ENCODE peak calls at places on chromosome 6, in four cellular contexts. C is SK-N-SH, E is K562, Q is H1. G is an unnamed sample.

GRCh38 chr6:13282393-13283069 is 45.8 kb downstream of the TBC1D7 start:
- DNase-seq in Q (no peak), C (no peak), E (no peak), G (no peak)

GRCh38 chr6:38852215-38852614 is 137.1 kb downstream of the DNAH8 start:
- DNase-seq in Q (no peak), C (no peak), E (peak; percentile 23), G (no peak)

GRCh38 chr6:130527173-130527572 is 161.4 kb downstream of the TMEM200A start:
- DNase-seq in C (no peak), Q (no peak), E (no peak), G (no peak)

GRCh38 chr6:57216235-57217101 is 5.6 kb downstream of the RAB23 start:
- DNase-seq in E (peak; percentile 19), C (no peak), Q (no peak), G (no peak)

GRCh38 chr6:11324453-11325023 is 92.1 kb upstream of the NEDD9 start:
- DNase-seq in Q (no peak), C (no peak), E (no peak), G (no peak)

GRCh38 chr6:83536034-83536646 is 23.8 kb downstream of the PRSS35 start:
- DNase-seq in C (no peak), Q (peak; percentile 84), E (peak; percentile 46), G (peak; percentile 74)

GRCh38 chr6:149694926-149695325 is 23.0 kb downstream of the LATS1 start:
- DNase-seq in Q (no peak), E (no peak), C (no peak), G (no peak)

GRCh38 chr6:123518441-123519190 is 118.1 kb downstream of the TRDN start:
- DNase-seq in C (no peak), E (no peak), Q (no peak), G (no peak)

GRCh38 chr6:71205336-71205956 is 83.2 kb upstream of the OGFRL1 start:
- DNase-seq in E (no peak), Q (no peak), C (no peak), G (no peak)

GRCh38 chr6:140059947-140060346 is 685.5 kb upstream of the CITED2 start:
- DNase-seq in Q (no peak), C (no peak), E (no peak), G (no peak)

GRCh38 chr6:15926256-15926655 is 202.6 kb upstream of the MYLIP start:
- DNase-seq in E (no peak), C (no peak), Q (no peak), G (no peak)

GRCh38 chr6:15916581-15916980 is 212.3 kb upstream of the MYLIP start:
- DNase-seq in E (no peak), Q (no peak), C (no peak), G (no peak)

GRCh38 chr6:15922510-15923307 is 206.2 kb upstream of the MYLIP start:
- DNase-seq in E (peak; percentile 83), Q (no peak), C (no peak), G (no peak)

GRCh38 chr6:15924893-15925292 is 204.0 kb upstream of the MYLIP start:
- DNase-seq in C (no peak), Q (no peak), E (no peak), G (no peak)

DNA sequence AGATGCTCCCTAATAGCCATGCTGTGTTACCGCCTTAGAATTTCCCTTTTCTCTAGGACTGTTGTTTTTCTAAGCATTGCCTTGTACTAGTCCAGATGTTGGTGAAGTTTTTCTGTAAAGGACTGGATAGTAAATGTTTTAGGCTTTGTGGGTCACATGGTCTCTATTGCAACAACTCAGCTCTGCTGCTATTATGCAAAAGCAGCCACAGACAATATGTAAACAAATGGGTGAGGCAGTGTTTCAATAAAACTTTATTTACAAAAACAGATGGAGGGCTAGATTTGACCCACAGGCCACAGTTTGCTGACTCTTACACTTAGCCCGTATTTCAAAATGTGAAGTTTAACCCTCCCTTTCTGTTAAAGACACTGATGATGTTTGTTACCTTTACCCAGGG is 207.6 kb upstream of the MYLIP start:
- DNase-seq in C (no peak), E (no peak), Q (no peak), G (no peak)
- TF ChIP-seq USF2 in C (no peak), E (no peak), Q (no peak), G (no peak)

GRCh38 chr6:141415896-141416295 is 716.8 kb upstream of the GJE1 start:
- DNase-seq in Q (no peak), E (no peak), C (no peak), G (no peak)
- TF ChIP-seq TEAD4 in Q (no peak), E (no peak), C (no peak), G (no peak)

GRCh38 chr6:41450581-41450980 is 95.6 kb upstream of the FOXP4 start:
- DNase-seq in Q (no peak), C (no peak), E (no peak), G (no peak)

GRCh38 chr6:41452763-41453162 is 93.4 kb upstream of the FOXP4 start:
- DNase-seq in E (no peak), Q (no peak), C (no peak), G (no peak)

GRCh38 chr6:41453232-41453631 is 92.9 kb upstream of the FOXP4 start:
- DNase-seq in E (no peak), Q (no peak), C (no peak), G (no peak)

GRCh38 chr6:41451039-41451438 is 95.1 kb upstream of the FOXP4 start:
- DNase-seq in C (peak; percentile 54), E (peak; percentile 57), Q (no peak), G (peak; percentile 51)

GRCh38 chr6:41451515-41452163 is 94.5 kb upstream of the FOXP4 start:
- DNase-seq in Q (no peak), E (no peak), C (no peak), G (no peak)
- TF ChIP-seq USF2 in Q (no peak), E (no peak), C (no peak), G (no peak)

GRCh38 chr6:35183281-35183680 is 30.5 kb upstream of the SCUBE3 start:
- DNase-seq in Q (no peak), C (no peak), E (no peak), G (no peak)

GRCh38 chr6:35181313-35181932 is 32.3 kb upstream of the SCUBE3 start:
- DNase-seq in E (no peak), Q (no peak), C (no peak), G (no peak)

GRCh38 chr6:35183935-35184334 is 29.8 kb upstream of the SCUBE3 start:
- DNase-seq in E (peak; percentile 52), Q (no peak), C (no peak), G (no peak)

GRCh38 chr6:35184580-35185301 is 29.0 kb upstream of the SCUBE3 start:
- DNase-seq in C (no peak), E (no peak), Q (no peak), G (no peak)

DNA sequence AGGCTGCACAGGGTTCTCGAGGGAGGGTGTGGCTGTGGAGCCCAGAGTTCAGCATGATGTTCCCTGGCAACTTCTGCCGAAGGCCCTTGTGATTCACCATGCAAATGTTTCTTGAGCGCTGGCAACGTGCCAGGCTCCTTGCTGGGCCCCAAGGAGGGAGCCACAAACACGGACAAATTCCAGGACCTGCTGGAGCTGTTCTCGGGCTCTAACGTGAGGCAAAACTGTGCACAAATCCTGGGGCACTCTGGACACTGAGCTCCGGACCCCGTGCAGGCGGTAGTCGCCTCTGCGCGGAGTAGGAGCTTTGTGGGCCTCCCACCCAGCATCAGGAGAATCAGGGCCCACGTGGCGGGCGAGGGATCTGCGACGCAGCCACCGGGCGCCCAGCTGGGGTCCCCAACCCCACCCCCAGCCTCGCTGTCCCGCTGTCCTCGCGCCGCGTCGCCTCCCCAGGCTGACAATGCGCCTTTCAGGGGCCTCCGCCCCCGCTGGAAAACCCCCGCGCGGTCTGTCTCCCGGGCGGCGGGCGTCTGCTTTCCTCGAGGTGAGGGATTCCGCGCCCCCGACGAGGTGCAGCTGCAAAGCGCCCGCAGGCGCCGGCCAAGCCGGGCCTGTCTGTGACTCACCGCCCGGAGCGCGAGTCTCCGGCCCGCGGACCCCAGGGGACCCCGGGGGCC is 31.7 kb upstream of the SCUBE3 start:
- DNase-seq in Q (peak; percentile 64), C (peak; percentile 64), E (no peak), G (peak; percentile 49)
- TF ChIP-seq TEAD4 in Q (peak; percentile 16), C (no peak), E (no peak), G (no peak)

GRCh38 chr6:88813045-88813444 is 150.4 kb downstream of the RNGTT start:
- DNase-seq in Q (no peak), C (no peak), E (no peak), G (no peak)
- TF ChIP-seq USF2 in Q (no peak), C (no peak), E (no peak), G (no peak)

DNA sequence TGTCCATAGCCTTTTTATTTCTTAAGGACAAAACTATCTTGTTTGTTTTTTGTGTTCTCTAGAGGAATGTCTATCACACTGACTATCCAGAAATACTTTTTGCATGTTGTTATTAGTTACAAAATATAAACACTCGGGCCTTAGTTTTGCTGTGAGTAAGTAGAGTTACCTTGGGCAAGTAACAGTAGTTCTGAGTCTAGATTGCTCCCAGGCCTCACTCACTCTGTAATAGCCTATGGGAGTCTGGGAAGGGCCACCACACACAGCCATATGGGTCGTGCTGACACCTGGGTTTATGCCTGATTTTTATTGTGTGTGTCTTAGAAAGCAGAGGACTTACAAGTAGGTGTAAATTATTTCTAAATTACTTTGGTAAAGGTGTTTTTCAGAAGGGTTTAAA is 185.8 kb downstream of the TMEM242 start:
- DNase-seq in Q (no peak), E (no peak), C (no peak), G (no peak)
- TF ChIP-seq TEAD4 in Q (no peak), E (no peak), C (no peak), G (no peak)

G was measured in WTC11.